ENCODE peak calls at places on chromosome 6, in six cellular contexts. K is hypothalamus; B is LoVo; L is endodermal cell; F is stimulated activated CD8-positive, alpha-beta memory T cell treated with anti-CD3 and anti-CD28 coated beads, Interleukin-2, amount 100 ng/mL, for 48 hours; V is EL. D is an unnamed sample.

GRCh38 chr6:29752451-29753308 is 29.4 kb downstream of the HLA-F start:
- DNase-seq in V (peak), F (peak), K (peak), B (peak), L (peak), D (peak)

GRCh38 chr6:25009351-25009750 is 73.6 kb upstream of the RIPOR2 start:
- DNase-seq in B (no peak), F (no peak), V (no peak), K (no peak), L (no peak), D (no peak)

GRCh38 chr6:122653094-122653493 is 42.9 kb downstream of the PKIB start:
- DNase-seq in F (no peak), B (peak), V (peak), L (no peak), K (no peak), D (no peak)

GRCh38 chr6:106445508-106445878 is 85.0 kb downstream of the CRYBG1 start:
- DNase-seq in V (no peak), K (no peak), B (no peak), L (no peak), F (no peak), D (no peak)

GRCh38 chr6:2993755-2994317 is 5.9 kb upstream of the NQO2 start:
- DNase-seq in L (no peak), V (no peak), B (no peak), F (no peak), K (no peak), D (no peak)

GRCh38 chr6:84597238-84597875 is 167.0 kb downstream of the TBX18 start:
- DNase-seq in L (no peak), B (no peak), F (no peak), V (no peak), K (no peak), D (no peak)

GRCh38 chr6:134826889-134827737 is 122.8 kb downstream of the ALDH8A1 start:
- DNase-seq in B (peak), K (no peak), F (no peak), V (peak), L (no peak), D (peak)

GRCh38 chr6:149913085-149913484 is 9.8 kb downstream of the RAET1G start:
- DNase-seq in V (peak), L (peak), B (no peak), F (no peak), K (no peak), D (no peak)

GRCh38 chr6:142537612-142538478 is 236.0 kb downstream of the ADGRG6 start:
- DNase-seq in L (peak), F (no peak), B (no peak), K (no peak), V (peak), D (no peak)

GRCh38 chr6:33958208-33958862 is 154.5 kb upstream of the MLN start:
- DNase-seq in L (peak), B (no peak), K (no peak), V (no peak), F (no peak), D (no peak)

GRCh38 chr6:90314516-90314915 is 17.9 kb upstream of the BACH2 start:
- DNase-seq in K (no peak), L (no peak), V (no peak), F (no peak), B (no peak), D (no peak)

GRCh38 chr6:84379142-84379541 is 151.7 kb upstream of the CEP162 start:
- DNase-seq in V (no peak), K (no peak), B (no peak), L (no peak), F (no peak), D (no peak)

GRCh38 chr6:4905858-4906257 is 98.0 kb downstream of the RPP40 start:
- DNase-seq in B (no peak), F (no peak), V (no peak), L (no peak), K (no peak), D (no peak)

GRCh38 chr6:15504040-15504491 is 158.8 kb downstream of the DTNBP1 start:
- DNase-seq in F (no peak), B (no peak), V (no peak), L (no peak), K (peak), D (no peak)

GRCh38 chr6:15775741-15776140 is 112.9 kb upstream of the DTNBP1 start:
- DNase-seq in V (no peak), L (no peak), B (no peak), F (no peak), K (no peak), D (no peak)

GRCh38 chr6:166307082-166307980 is 861 bp downstream of the PRR18 start:
- DNase-seq in K (no peak), B (no peak), F (no peak), L (peak), V (no peak), D (no peak)

GRCh38 chr6:126614642-126615504 is 275.0 kb downstream of the CENPW start:
- DNase-seq in B (no peak), K (no peak), L (peak), F (no peak), V (no peak), D (no peak)

GRCh38 chr6:35419431-35419830 is 32.7 kb upstream of the FANCE start:
- DNase-seq in K (no peak), V (peak), F (no peak), L (peak), B (no peak), D (peak)

GRCh38 chr6:33768644-33769120 is 20.2 kb downstream of the LEMD2 start:
- DNase-seq in K (peak), F (peak), V (peak), B (peak), L (peak), D (peak)

GRCh38 chr6:99641270-99641669 is 34.6 kb downstream of the PRDM13 start:
- DNase-seq in K (no peak), L (no peak), V (no peak), F (no peak), B (no peak), D (no peak)

GRCh38 chr6:28501259-28501658 is 14.3 kb downstream of the GPX6 start:
- DNase-seq in L (no peak), K (no peak), V (no peak), B (no peak), F (no peak), D (no peak)

GRCh38 chr6:37535701-37536461 is 36.2 kb upstream of the CCDC167 start:
- DNase-seq in K (no peak), B (peak), V (no peak), L (peak), F (no peak), D (no peak)

GRCh38 chr6:107539409-107539808 is 49.5 kb downstream of the SOBP start:
- DNase-seq in K (no peak), L (no peak), B (peak), F (no peak), V (peak), D (no peak)

GRCh38 chr6:153436346-153436745 is 305.3 kb upstream of the RGS17 start:
- DNase-seq in V (no peak), F (no peak), B (no peak), K (no peak), L (peak), D (no peak)

GRCh38 chr6:33740204-33740608 is 6.5 kb downstream of the IP6K3 start:
- DNase-seq in B (no peak), K (no peak), V (no peak), F (no peak), L (no peak), D (no peak)

GRCh38 chr6:41704656-41705328 is 30.6 kb downstream of the TFEB start:
- DNase-seq in F (no peak), V (no peak), L (no peak), K (no peak), B (no peak), D (no peak)

GRCh38 chr6:130020106-130020851 is 1.9 kb downstream of the L3MBTL3 start:
- DNase-seq in L (peak), V (peak), K (no peak), B (no peak), F (no peak), D (no peak)

GRCh38 chr6:37684801-37685200 is 12.9 kb downstream of the MDGA1 start:
- DNase-seq in K (no peak), F (no peak), L (no peak), B (no peak), V (no peak), D (no peak)